ENCODE peak calls at places on chromosomes 4 and X, in ten cellular contexts. Q is GM10248; B is SW480; X is stimulated activated effector memory CD8-positive, alpha-beta T cell treated with anti-CD3 and anti-CD28 coated beads, Interleukin-12 subunit alpha, Interleukin-12 subunit beta, amount 100 ng/mL, for 72 hours; S is fibroblast of lung; A is choroid plexus epithelial cell; D is endothelial cell; G is NCI-H1048; J is PC-3; O is RWPE1. C is an unnamed sample.

GRCh38 chr4:154854362-154854761 is 73.3 kb downstream of the RBM46 start:
- DNase-seq in Q (no peak), B (peak; percentile 10), X (no peak), S (peak; percentile 7), A (peak; percentile 10), D (no peak), G (no peak), J (peak; percentile 55), O (peak; percentile 23), C (no peak)

GRCh38 chr4:142707397-142707796 is 138.7 kb downstream of the INPP4B start:
- DNase-seq in Q (no peak), B (no peak), X (no peak), S (no peak), A (no peak), D (no peak), G (no peak), J (peak; percentile 22), O (no peak), C (no peak)

GRCh38 chr4:98939892-98940298 is 11.0 kb upstream of the EIF4E start:
- DNase-seq in Q (peak; percentile 21), B (peak; percentile 28), X (no peak), S (peak; percentile 83), A (peak; percentile 88), D (peak; percentile 31), G (no peak), J (peak; percentile 83), O (peak; percentile 48), C (no peak)

GRCh38 chr4:76459291-76459723 is 24.3 kb downstream of the SHROOM3 start:
- DNase-seq in Q (no peak), B (no peak), X (no peak), S (no peak), A (peak; percentile 76), D (peak; percentile 26), G (no peak), J (no peak), O (peak; percentile 71), C (peak; percentile 84)

GRCh38 chr4:127335732-127336131 is 297.0 kb upstream of the INTU start:
- DNase-seq in Q (no peak), B (no peak), X (no peak), S (no peak), A (no peak), D (no peak), G (no peak), J (no peak), O (no peak), C (no peak)

GRCh38 chrX:3788494-3789233 is 75.2 kb upstream of the PRKX start:
- DNase-seq in Q (no peak), B (no peak), X (no peak), S (no peak), A (no peak), D (peak; percentile 26), G (no peak), J (no peak), O (no peak), C (no peak)

GRCh38 chrX:134542485-134542884 is 82.5 kb downstream of the HPRT1 start:
- DNase-seq in Q (no peak), B (peak; percentile 75), X (no peak), S (peak; percentile 80), A (peak; percentile 86), D (no peak), G (no peak), J (peak; percentile 73), O (peak; percentile 51), C (no peak)

GRCh38 chr4:100641326-100641725 is 123.5 kb upstream of the EMCN start:
- DNase-seq in Q (no peak), B (no peak), X (no peak), S (no peak), A (no peak), D (no peak), G (no peak), J (no peak), O (no peak), C (no peak)

GRCh38 chrX:1164322-1165288 is 47.8 kb downstream of the CRLF2 start:
- DNase-seq in Q (peak; percentile 33), B (no peak), X (peak; percentile 49), S (no peak), A (no peak), D (no peak), G (no peak), J (no peak), O (no peak), C (peak; percentile 47)

GRCh38 chr4:144578681-144579080 is 67.3 kb upstream of the HHIP start:
- DNase-seq in Q (no peak), B (no peak), X (no peak), S (no peak), A (no peak), D (no peak), G (no peak), J (peak; percentile 22), O (no peak), C (no peak)

GRCh38 chrX:130053236-130053635 is 57.1 kb downstream of the ELF4 start:
- DNase-seq in Q (no peak), B (no peak), X (no peak), S (no peak), A (no peak), D (no peak), G (no peak), J (no peak), O (no peak), C (no peak)

GRCh38 chr4:80268936-80269335 is 2.5 kb downstream of the FGF5 start:
- DNase-seq in Q (no peak), B (no peak), X (no peak), S (peak; percentile 39), A (no peak), D (no peak), G (no peak), J (no peak), O (no peak), C (no peak)

GRCh38 chr4:54228064-54228527 is 997 bp upstream of the PDGFRA start:
- DNase-seq in Q (peak; percentile 73), B (peak; percentile 53), X (peak; percentile 62), S (peak; percentile 82), A (peak; percentile 88), D (peak; percentile 88), G (no peak), J (peak; percentile 83), O (peak; percentile 53), C (peak; percentile 91)

GRCh38 chr4:126916626-126917140 is 716.1 kb upstream of the INTU start:
- DNase-seq in Q (no peak), B (no peak), X (no peak), S (peak; percentile 95), A (peak; percentile 85), D (no peak), G (no peak), J (no peak), O (no peak), C (no peak)

GRCh38 chrX:115324194-115324593 is 34.7 kb downstream of the LUZP4 start:
- DNase-seq in Q (no peak), B (no peak), X (no peak), S (peak; percentile 65), A (peak; percentile 36), D (no peak), G (no peak), J (peak; percentile 54), O (no peak), C (no peak)